ENCODE peak calls at places on chromosomes 1 and 21, in six cellular contexts. Y is omental fat pad, J is glutamatergic neuron, Z is breast epithelium, G is LNCaP clone FGC, P is H1. T is an unnamed sample.
A peak's percentile ranks its signal among the peaks of the same experiment; 100 is the strongest.

GRCh38 chr1:197985340-197985739 is 68.2 kb downstream of the LHX9 start:
- DNase-seq in J (no peak), Y (no peak), G (no peak), Z (no peak), P (no peak), T (no peak)

GRCh38 chr1:203295796-203296195 is 9.5 kb upstream of the BTG2 start:
- DNase-seq in Y (no peak), Z (no peak), P (no peak), J (no peak), G (no peak), T (no peak)

GRCh38 chr1:231829332-231829731 is 202.7 kb downstream of the DISC1 start:
- DNase-seq in G (no peak), J (no peak), P (no peak), Z (no peak), Y (no peak), T (no peak)

GRCh38 chr1:53693773-53694717 is 44.9 kb downstream of the GLIS1 start:
- DNase-seq in G (no peak), Y (no peak), Z (no peak), J (no peak), P (no peak), T (no peak)

GRCh38 chr1:201933840-201934430 is 12.4 kb downstream of the LMOD1 start:
- DNase-seq in Z (no peak), J (no peak), G (peak; percentile 1), P (no peak), Y (no peak), T (no peak)

GRCh38 chr21:28832013-28832714 is 160.5 kb downstream of the LTN1 start:
- DNase-seq in P (no peak), G (no peak), Z (no peak), Y (no peak), J (no peak), T (no peak)

GRCh38 chr1:52836035-52836434 is 6.5 kb upstream of the ZYG11A start:
- DNase-seq in Y (no peak), J (no peak), Z (no peak), G (no peak), P (no peak), T (no peak)

GRCh38 chr1:193270996-193271395 is 84.6 kb upstream of the B3GALT2 start:
- DNase-seq in P (no peak), G (no peak), J (no peak), Z (no peak), Y (no peak), T (no peak)

GRCh38 chr1:44862829-44863406 is 19.9 kb upstream of the PTCH2 start:
- DNase-seq in Z (no peak), Y (no peak), J (no peak), G (no peak), P (no peak), T (no peak)

GRCh38 chr1:6030547-6031261 is 15.0 kb upstream of the KCNAB2 start:
- DNase-seq in J (no peak), Y (no peak), Z (no peak), G (no peak), P (no peak), T (no peak)
- TF ChIP-seq CTCF in J (no peak), Y (no peak), Z (no peak), G (no peak), P (no peak), T (no peak)

DNA sequence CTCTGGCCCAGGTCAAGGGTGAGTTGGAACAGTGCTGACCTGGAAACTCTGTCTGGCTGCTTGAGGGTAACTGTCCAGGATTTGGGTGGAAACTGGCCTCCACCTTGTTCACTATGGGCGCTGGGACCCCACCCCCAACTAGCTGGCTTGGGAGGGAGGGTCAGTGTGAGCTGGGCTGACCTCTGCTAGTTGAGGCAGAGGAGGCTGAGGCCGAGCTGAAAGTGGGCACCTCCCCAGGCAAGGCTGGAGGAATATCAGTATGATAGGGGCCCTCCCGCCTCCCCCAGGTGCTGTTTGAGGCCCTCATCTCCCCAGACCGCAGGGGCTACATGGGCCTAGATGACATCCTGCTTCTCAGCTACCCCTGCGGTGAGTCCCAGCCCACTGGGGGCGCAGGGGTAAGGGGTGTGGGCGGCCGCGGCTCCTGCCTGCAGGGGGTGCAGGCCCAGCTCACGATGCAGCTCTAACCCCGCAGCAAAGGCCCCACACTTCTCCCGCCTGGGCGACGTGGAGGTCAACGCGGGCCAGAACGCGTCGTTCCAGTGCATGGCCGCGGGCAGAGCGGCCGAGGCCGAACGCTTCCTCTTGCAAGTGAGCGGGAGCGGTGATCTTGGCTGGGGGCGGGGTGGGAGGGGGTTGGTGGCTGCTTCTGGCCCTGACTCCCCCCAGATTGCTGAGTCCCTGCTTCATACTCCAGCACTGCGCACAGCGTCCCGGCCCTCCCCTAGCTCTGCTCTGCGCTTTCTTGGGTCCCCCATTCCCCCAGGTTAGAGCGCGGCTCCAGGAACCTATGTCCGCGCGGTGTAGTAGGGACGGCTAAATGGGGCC is 22.9 kb downstream of the PTPRU start:
- DNase-seq in P (no peak), G (no peak), Z (no peak), Y (no peak), J (peak; percentile 48), T (peak; percentile 52)
- TF ChIP-seq CTCF in P (no peak), G (no peak), Z (no peak), Y (no peak), J (no peak), T (no peak)

DNA sequence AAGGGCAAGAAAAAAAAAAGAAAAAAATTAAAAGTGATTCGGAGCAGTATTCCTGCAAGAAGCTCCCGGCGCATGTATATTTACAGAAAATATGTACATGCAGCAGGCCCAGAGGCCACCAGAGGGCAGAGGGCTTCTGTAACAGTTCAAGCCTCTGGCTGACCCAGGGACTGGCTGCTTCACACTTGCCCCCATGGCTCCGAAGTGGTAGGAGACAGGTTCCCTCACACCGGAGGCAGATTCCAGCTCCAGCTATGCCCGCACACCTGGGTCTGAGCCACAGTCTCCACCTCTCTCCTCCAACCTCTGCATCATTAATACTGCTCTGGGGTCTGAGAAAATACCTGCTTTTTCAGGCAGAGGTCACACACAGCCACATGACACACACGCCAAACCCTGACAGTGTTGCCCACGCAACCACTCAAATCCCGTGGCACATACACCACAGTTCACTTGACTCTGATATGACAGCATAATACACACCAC is 2.2 kb upstream of the ARHGAP30 start:
- DNase-seq in J (peak; percentile 72), Y (no peak), Z (peak; percentile 55), P (peak; percentile 33), G (peak; percentile 34), T (peak; percentile 82)
- TF ChIP-seq CTCF in J (peak; percentile 69), Y (no peak), Z (peak; percentile 59), P (peak; percentile 72), G (peak; percentile 77), T (peak; percentile 60)

GRCh38 chr1:29341936-29342335 is 105.6 kb downstream of the PTPRU start:
- DNase-seq in J (no peak), Z (no peak), P (no peak), G (no peak), Y (no peak), T (no peak)
- TF ChIP-seq CTCF in J (no peak), Z (no peak), P (no peak), G (peak; percentile 19), Y (no peak), T (no peak)

GRCh38 chr1:226736908-226737818 is 1.9 kb downstream of the ITPKB start:
- DNase-seq in Z (no peak), Y (no peak), G (no peak), J (peak; percentile 56), P (no peak), T (peak; percentile 60)

GRCh38 chr1:226739696-226740065 is 599 bp upstream of the ITPKB start:
- DNase-seq in P (no peak), J (no peak), Z (no peak), G (no peak), Y (no peak), T (no peak)

GRCh38 chr1:226738995-226739695 is at the start of gene ITPKB:
- DNase-seq in Z (peak; percentile 32), G (peak; percentile 63), P (no peak), J (no peak), Y (no peak), T (peak; percentile 75)

GRCh38 chr1:226737819-226738420 is 1.2 kb downstream of the ITPKB start:
- DNase-seq in G (no peak), P (no peak), J (peak; percentile 48), Y (peak; percentile 58), Z (peak; percentile 30), T (peak; percentile 54)

GRCh38 chr1:226738421-226738994 is 574 bp downstream of the ITPKB start:
- DNase-seq in Z (no peak), P (no peak), J (peak; percentile 55), G (no peak), Y (no peak), T (peak; percentile 55)
- TF ChIP-seq CTCF in Z (no peak), P (no peak), J (no peak), G (peak; percentile 24), Y (no peak), T (peak; percentile 21)

GRCh38 chr1:29240986-29241385 is 4.7 kb downstream of the PTPRU start:
- DNase-seq in J (no peak), Z (no peak), G (no peak), Y (no peak), P (no peak), T (no peak)

GRCh38 chr1:29237906-29238600 is 1.7 kb downstream of the PTPRU start:
- DNase-seq in G (no peak), Y (no peak), P (no peak), J (peak; percentile 68), Z (peak; percentile 40), T (peak; percentile 50)

GRCh38 chr1:29239142-29239541 is 2.8 kb downstream of the PTPRU start:
- DNase-seq in Y (no peak), J (no peak), G (peak; percentile 54), Z (peak; percentile 93), P (no peak), T (no peak)

GRCh38 chr1:29238601-29238964 is 2.3 kb downstream of the PTPRU start:
- DNase-seq in J (no peak), P (no peak), G (no peak), Y (no peak), Z (no peak), T (no peak)

DNA sequence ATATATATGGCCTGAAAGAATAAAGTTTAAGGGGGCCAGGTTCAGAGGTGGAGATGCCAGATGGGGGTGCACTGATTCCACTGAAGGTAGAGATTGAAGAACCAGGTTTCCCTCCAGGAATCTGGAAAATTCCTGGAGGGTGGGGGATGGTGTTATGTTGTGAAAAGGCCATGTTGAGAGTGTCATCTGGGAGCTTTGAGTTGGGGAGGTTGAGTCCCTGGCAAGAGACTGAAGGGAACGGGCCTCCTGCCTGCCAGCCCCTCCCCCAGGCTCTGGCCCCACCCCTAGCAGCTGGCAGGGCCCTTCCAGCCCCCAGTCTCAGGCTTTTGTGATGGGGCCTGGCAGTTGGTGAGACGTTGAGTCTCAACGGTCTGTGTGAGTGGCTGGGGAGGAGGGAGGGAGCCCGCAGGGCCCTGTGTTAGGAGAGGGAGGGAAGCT is 4.1 kb downstream of the PTPRU start:
- DNase-seq in Y (no peak), Z (no peak), P (peak; percentile 70), G (no peak), J (peak; percentile 52), T (no peak)
- TF ChIP-seq CTCF in Y (no peak), Z (no peak), P (no peak), G (no peak), J (no peak), T (no peak)

T was measured in GM13976.